ENCODE peak calls at places on chromosomes 5 and 9, in seven cellular contexts. D, E, L, Y, N, A and M are unnamed samples.

GRCh38 chr9:36358486-36358885 is 41.6 kb downstream of the RNF38 start:
- DNase-seq in D (no peak), E (no peak), L (no peak), Y (no peak), N (no peak), A (no peak), M (no peak)

GRCh38 chr5:53438486-53439472 is 41.6 kb upstream of the FST start:
- DNase-seq in D (no peak), E (peak; percentile 72), L (no peak), Y (no peak), N (no peak), A (peak; percentile 49), M (no peak)

GRCh38 chr9:96513622-96514021 is 63.7 kb downstream of the HABP4 start:
- DNase-seq in D (no peak), E (peak; percentile 35), L (no peak), Y (no peak), N (no peak), A (peak; percentile 60), M (no peak)

GRCh38 chr5:95392593-95393182 is 1.5 kb downstream of the FAM81B start:
- DNase-seq in D (peak; percentile 23), E (peak; percentile 4), L (no peak), Y (no peak), N (no peak), A (no peak), M (no peak)

GRCh38 chr9:123952631-123953147 is 22.8 kb upstream of the DENND1A start:
- DNase-seq in D (no peak), E (no peak), L (no peak), Y (no peak), N (no peak), A (no peak), M (no peak)

GRCh38 chr9:71285191-71285656 is 163.8 kb upstream of the TRPM3 start:
- DNase-seq in D (peak; percentile 68), E (peak; percentile 59), L (peak; percentile 44), Y (peak; percentile 30), N (no peak), A (peak; percentile 67), M (peak; percentile 64)

GRCh38 chr9:135605238-135605781 is 34.0 kb downstream of the GLT6D1 start:
- DNase-seq in D (no peak), E (no peak), L (no peak), Y (no peak), N (no peak), A (no peak), M (no peak)

GRCh38 chr5:122656577-122656976 is 118.3 kb upstream of the SNX2 start:
- DNase-seq in D (no peak), E (no peak), L (no peak), Y (no peak), N (no peak), A (no peak), M (no peak)

GRCh38 chr5:149439899-149440655 is 61.0 kb upstream of the IL17B start:
- DNase-seq in D (peak; percentile 29), E (no peak), L (no peak), Y (no peak), N (no peak), A (no peak), M (peak; percentile 99)